ENCODE peak calls at places on chromosomes 13 and 19, in six cellular contexts. One of them, this sample, is unnamed.
A peak's percentile ranks its signal among the peaks of the same experiment; 100 is the strongest.

GRCh38 chr19:48329167-48329891 is 4.0 kb downstream of the EMP3 start:
- DNase-seq in A172: no peak
- DNase-seq in T-helper 1 cell: peak; percentile 34
- DNase-seq in SW480: peak; percentile 91
- DNase-seq in stomach: no peak
- DNase-seq in neuronal stem cell: no peak
- DNase-seq in this sample: peak; percentile 96

GRCh38 chr19:45632468-45633196 is 6.6 kb downstream of the EML2 start:
- DNase-seq in stomach: peak; percentile 79
- DNase-seq in neuronal stem cell: peak; percentile 88
- DNase-seq in T-helper 1 cell: no peak
- DNase-seq in A172: peak; percentile 81
- DNase-seq in SW480: peak; percentile 93
- DNase-seq in this sample: peak; percentile 99

GRCh38 chr19:23762884-23763711 is 4.4 kb upstream of the ZNF681 start:
- DNase-seq in stomach: peak; percentile 90
- DNase-seq in SW480: no peak
- DNase-seq in A172: no peak
- DNase-seq in neuronal stem cell: peak; percentile 83
- DNase-seq in T-helper 1 cell: peak; percentile 86
- DNase-seq in this sample: peak; percentile 89

GRCh38 chr13:40813662-40814454 is 24.4 kb downstream of the SLC25A15 start:
- DNase-seq in T-helper 1 cell: no peak
- DNase-seq in stomach: no peak
- DNase-seq in SW480: no peak
- DNase-seq in A172: peak; percentile 6
- DNase-seq in neuronal stem cell: no peak
- DNase-seq in this sample: peak; percentile 30

GRCh38 chr19:19459707-19460251 is 54.3 kb downstream of the GATAD2A start:
- DNase-seq in SW480: no peak
- DNase-seq in neuronal stem cell: no peak
- DNase-seq in T-helper 1 cell: peak; percentile 53
- DNase-seq in A172: peak; percentile 83
- DNase-seq in stomach: peak; percentile 41
- DNase-seq in this sample: peak; percentile 96

GRCh38 chr19:40612831-40613668 is 11.9 kb downstream of the LTBP4 start:
- DNase-seq in T-helper 1 cell: peak; percentile 60
- DNase-seq in A172: no peak
- DNase-seq in stomach: peak; percentile 72
- DNase-seq in neuronal stem cell: no peak
- DNase-seq in SW480: no peak
- DNase-seq in this sample: peak; percentile 89

GRCh38 chr19:46610851-46611770 is 10.0 kb downstream of the CALM3 start:
- DNase-seq in T-helper 1 cell: no peak
- DNase-seq in A172: no peak
- DNase-seq in SW480: peak; percentile 57
- DNase-seq in neuronal stem cell: no peak
- DNase-seq in stomach: no peak
- DNase-seq in this sample: peak; percentile 86

GRCh38 chr19:460877-461609 is at the start of gene SHC2:
- DNase-seq in A172: no peak
- DNase-seq in SW480: no peak
- DNase-seq in stomach: peak; percentile 45
- DNase-seq in T-helper 1 cell: no peak
- DNase-seq in neuronal stem cell: no peak
- DNase-seq in this sample: no peak

GRCh38 chr19:46625731-46626130 is 842 bp upstream of the PTGIR start:
- DNase-seq in T-helper 1 cell: no peak
- DNase-seq in stomach: no peak
- DNase-seq in neuronal stem cell: no peak
- DNase-seq in A172: no peak
- DNase-seq in SW480: no peak
- DNase-seq in this sample: peak; percentile 48

GRCh38 chr19:45670670-45671453 is 2.8 kb downstream of the GIPR start:
- DNase-seq in T-helper 1 cell: peak; percentile 34
- DNase-seq in A172: peak; percentile 18
- DNase-seq in stomach: peak; percentile 94
- DNase-seq in SW480: peak; percentile 88
- DNase-seq in neuronal stem cell: peak; percentile 76
- DNase-seq in this sample: peak; percentile 91

GRCh38 chr19:47542030-47542475 is 27.2 kb upstream of the NAPA start:
- DNase-seq in A172: no peak
- DNase-seq in T-helper 1 cell: no peak
- DNase-seq in stomach: no peak
- DNase-seq in neuronal stem cell: no peak
- DNase-seq in SW480: no peak
- DNase-seq in this sample: peak; percentile 84

GRCh38 chr13:94559201-94559795 is 36.7 kb downstream of the TGDS start:
- DNase-seq in A172: no peak
- DNase-seq in neuronal stem cell: no peak
- DNase-seq in T-helper 1 cell: no peak
- DNase-seq in SW480: no peak
- DNase-seq in stomach: no peak
- DNase-seq in this sample: no peak

GRCh38 chr19:8600064-8600463 is 10.5 kb downstream of the ADAMTS10 start:
- DNase-seq in neuronal stem cell: no peak
- DNase-seq in stomach: no peak
- DNase-seq in SW480: no peak
- DNase-seq in A172: no peak
- DNase-seq in T-helper 1 cell: no peak
- DNase-seq in this sample: no peak

GRCh38 chr19:15195381-15195964 is 5.3 kb downstream of the NOTCH3 start:
- DNase-seq in SW480: peak; percentile 34
- DNase-seq in stomach: peak; percentile 56
- DNase-seq in T-helper 1 cell: no peak
- DNase-seq in neuronal stem cell: peak; percentile 78
- DNase-seq in A172: no peak
- DNase-seq in this sample: peak; percentile 98

GRCh38 chr13:43433691-43434121 is 353.1 kb downstream of the ENOX1 start:
- DNase-seq in stomach: no peak
- DNase-seq in A172: no peak
- DNase-seq in neuronal stem cell: no peak
- DNase-seq in SW480: no peak
- DNase-seq in T-helper 1 cell: no peak
- DNase-seq in this sample: no peak

GRCh38 chr13:40052954-40053353 is 397.5 kb downstream of the COG6 start:
- DNase-seq in A172: no peak
- DNase-seq in SW480: no peak
- DNase-seq in stomach: no peak
- DNase-seq in neuronal stem cell: no peak
- DNase-seq in T-helper 1 cell: no peak
- DNase-seq in this sample: no peak

GRCh38 chr19:50300051-50300450 is 29.1 kb downstream of the KCNC3 start:
- DNase-seq in T-helper 1 cell: no peak
- DNase-seq in neuronal stem cell: no peak
- DNase-seq in SW480: no peak
- DNase-seq in A172: no peak
- DNase-seq in stomach: no peak
- DNase-seq in this sample: no peak

GRCh38 chr13:85313761-85314503 is 485.3 kb downstream of the SLITRK6 start:
- DNase-seq in SW480: peak; percentile 61
- DNase-seq in T-helper 1 cell: no peak
- DNase-seq in neuronal stem cell: no peak
- DNase-seq in A172: peak; percentile 57
- DNase-seq in stomach: no peak
- DNase-seq in this sample: no peak

GRCh38 chr19:15640294-15640903 is at the start of gene CYP4F3:
- DNase-seq in neuronal stem cell: no peak
- DNase-seq in T-helper 1 cell: no peak
- DNase-seq in A172: peak; percentile 91
- DNase-seq in stomach: peak; percentile 91
- DNase-seq in SW480: peak; percentile 85
- DNase-seq in this sample: no peak

GRCh38 chr19:55080121-55080914 is 4.6 kb downstream of the EPS8L1 start:
- DNase-seq in stomach: peak; percentile 48
- DNase-seq in SW480: peak; percentile 88
- DNase-seq in neuronal stem cell: no peak
- DNase-seq in T-helper 1 cell: peak; percentile 48
- DNase-seq in A172: no peak
- DNase-seq in this sample: peak; percentile 98

GRCh38 chr13:57264965-57265364 is 98.0 kb downstream of the PRR20E start:
- DNase-seq in SW480: no peak
- DNase-seq in A172: no peak
- DNase-seq in stomach: no peak
- DNase-seq in neuronal stem cell: no peak
- DNase-seq in T-helper 1 cell: no peak
- DNase-seq in this sample: peak; percentile 14

GRCh38 chr13:29688193-29688592 is 92.7 kb upstream of the SLC7A1 start:
- DNase-seq in A172: no peak
- DNase-seq in T-helper 1 cell: no peak
- DNase-seq in SW480: no peak
- DNase-seq in neuronal stem cell: no peak
- DNase-seq in stomach: no peak
- DNase-seq in this sample: no peak

GRCh38 chr19:29271341-29271740 is 58.4 kb upstream of the UQCRFS1 start:
- DNase-seq in SW480: no peak
- DNase-seq in stomach: no peak
- DNase-seq in neuronal stem cell: no peak
- DNase-seq in A172: no peak
- DNase-seq in T-helper 1 cell: no peak
- DNase-seq in this sample: no peak

GRCh38 chr13:58919551-58919950 is 1244.2 kb downstream of the DIAPH3 start:
- DNase-seq in neuronal stem cell: no peak
- DNase-seq in SW480: no peak
- DNase-seq in stomach: no peak
- DNase-seq in T-helper 1 cell: no peak
- DNase-seq in A172: no peak
- DNase-seq in this sample: no peak

GRCh38 chr13:60163525-60164471 is at the start of gene DIAPH3:
- DNase-seq in SW480: peak; percentile 96
- DNase-seq in stomach: peak; percentile 97
- DNase-seq in T-helper 1 cell: peak; percentile 89
- DNase-seq in A172: peak; percentile 93
- DNase-seq in neuronal stem cell: peak; percentile 92
- DNase-seq in this sample: peak; percentile 96

GRCh38 chr19:48644839-48645651 is 942 bp downstream of the CA11 start:
- DNase-seq in A172: peak; percentile 53
- DNase-seq in T-helper 1 cell: peak; percentile 78
- DNase-seq in stomach: peak; percentile 83
- DNase-seq in neuronal stem cell: peak; percentile 72
- DNase-seq in SW480: peak; percentile 90
- DNase-seq in this sample: peak; percentile 91

GRCh38 chr13:46641274-46642081 is 88.5 kb downstream of the LRCH1 start:
- DNase-seq in neuronal stem cell: no peak
- DNase-seq in A172: no peak
- DNase-seq in SW480: peak; percentile 61
- DNase-seq in T-helper 1 cell: no peak
- DNase-seq in stomach: peak; percentile 51
- DNase-seq in this sample: peak; percentile 47

GRCh38 chr19:57903298-57904174 is 12.9 kb downstream of the ZNF417 start:
- DNase-seq in T-helper 1 cell: no peak
- DNase-seq in A172: peak; percentile 25
- DNase-seq in neuronal stem cell: no peak
- DNase-seq in SW480: peak; percentile 27
- DNase-seq in stomach: no peak
- DNase-seq in this sample: peak; percentile 83

GRCh38 chr19:30593358-30593757 is 221.2 kb downstream of the ZNF536 start:
- DNase-seq in neuronal stem cell: no peak
- DNase-seq in A172: no peak
- DNase-seq in stomach: no peak
- DNase-seq in T-helper 1 cell: no peak
- DNase-seq in SW480: no peak
- DNase-seq in this sample: no peak

GRCh38 chr13:19089315-19089714 is 92.3 kb downstream of the TUBA3C start:
- DNase-seq in neuronal stem cell: no peak
- DNase-seq in A172: no peak
- DNase-seq in SW480: peak; percentile 20
- DNase-seq in T-helper 1 cell: no peak
- DNase-seq in stomach: no peak
- DNase-seq in this sample: no peak

GRCh38 chr13:73496711-73497110 is 437.9 kb downstream of the KLF5 start:
- DNase-seq in A172: no peak
- DNase-seq in stomach: no peak
- DNase-seq in T-helper 1 cell: no peak
- DNase-seq in neuronal stem cell: no peak
- DNase-seq in SW480: no peak
- DNase-seq in this sample: no peak

GRCh38 chr19:35136977-35137702 is 1.5 kb upstream of the FXYD1 start:
- DNase-seq in T-helper 1 cell: no peak
- DNase-seq in A172: no peak
- DNase-seq in neuronal stem cell: no peak
- DNase-seq in stomach: no peak
- DNase-seq in SW480: peak; percentile 80
- DNase-seq in this sample: peak; percentile 83

GRCh38 chr13:30830638-30830965 is 75.5 kb upstream of the MEDAG start:
- DNase-seq in A172: peak; percentile 57
- DNase-seq in neuronal stem cell: no peak
- DNase-seq in SW480: peak; percentile 47
- DNase-seq in stomach: no peak
- DNase-seq in T-helper 1 cell: no peak
- DNase-seq in this sample: no peak

GRCh38 chr13:39373108-39373507 is 229.9 kb downstream of the LHFPL6 start:
- DNase-seq in stomach: no peak
- DNase-seq in T-helper 1 cell: no peak
- DNase-seq in SW480: no peak
- DNase-seq in A172: no peak
- DNase-seq in neuronal stem cell: no peak
- DNase-seq in this sample: no peak

GRCh38 chr13:110230661-110231347 is 76.2 kb downstream of the COL4A1 start:
- DNase-seq in neuronal stem cell: no peak
- DNase-seq in stomach: no peak
- DNase-seq in A172: no peak
- DNase-seq in T-helper 1 cell: no peak
- DNase-seq in SW480: peak; percentile 87
- DNase-seq in this sample: no peak

GRCh38 chr13:85298387-85298924 is 500.8 kb downstream of the SLITRK6 start:
- DNase-seq in SW480: no peak
- DNase-seq in neuronal stem cell: no peak
- DNase-seq in stomach: no peak
- DNase-seq in A172: no peak
- DNase-seq in T-helper 1 cell: no peak
- DNase-seq in this sample: no peak

GRCh38 chr13:108463365-108463764 is 166.0 kb upstream of the MYO16 start:
- DNase-seq in A172: no peak
- DNase-seq in stomach: no peak
- DNase-seq in SW480: no peak
- DNase-seq in neuronal stem cell: no peak
- DNase-seq in T-helper 1 cell: no peak
- DNase-seq in this sample: peak; percentile 13

This sample was measured in osteoblast.